ENCODE peak calls at places on chromosomes 7 and 10, in four cellular contexts. One of them, this sample, is unnamed. For H3K27me3, the result is how much of the 10 kb centered on the place peaks cover.

GRCh38 chr10:34615770-34616169 is 199.3 kb downstream of the PARD3 start:
- DNase-seq in BJ: no peak
- DNase-seq in cardiac muscle cell: no peak
- DNase-seq in HL-60: no peak
- DNase-seq in this sample: peak

GRCh38 chr7:105963038-105963667 is at the start of gene CDHR3:
- DNase-seq in BJ: no peak
- DNase-seq in cardiac muscle cell: no peak
- DNase-seq in HL-60: no peak
- DNase-seq in this sample: no peak

GRCh38 chr10:120431356-120431755 is 25.7 kb upstream of the PLPP4 start:
- DNase-seq in BJ: no peak
- DNase-seq in cardiac muscle cell: no peak
- DNase-seq in HL-60: no peak
- DNase-seq in this sample: no peak

GRCh38 chr10:67837519-67838314 is at the start of gene DNAJC12:
- DNase-seq in BJ: no peak
- DNase-seq in cardiac muscle cell: peak
- DNase-seq in HL-60: peak
- DNase-seq in this sample: no peak

GRCh38 chr7:128443817-128444216 is 11.9 kb upstream of the HILPDA start:
- DNase-seq in BJ: no peak
- DNase-seq in cardiac muscle cell: no peak
- DNase-seq in HL-60: no peak
- DNase-seq in this sample: no peak

GRCh38 chr10:132532784-132533560 is 4.6 kb upstream of the INPP5A start:
- DNase-seq in BJ: peak
- DNase-seq in cardiac muscle cell: no peak
- DNase-seq in HL-60: no peak
- DNase-seq in this sample: no peak

GRCh38 chr7:101535333-101535732 is 93.8 kb downstream of the MYL10 start:
- DNase-seq in BJ: no peak
- DNase-seq in cardiac muscle cell: peak
- DNase-seq in HL-60: no peak
- DNase-seq in this sample: no peak

GRCh38 chr10:71598673-71599072 is 120.9 kb downstream of the C10orf105 start:
- DNase-seq in BJ: peak
- DNase-seq in cardiac muscle cell: peak
- DNase-seq in HL-60: no peak
- DNase-seq in this sample: no peak

GRCh38 chr10:78944658-78945333 is 124.0 kb upstream of the ZMIZ1 start:
- DNase-seq in BJ: peak
- DNase-seq in cardiac muscle cell: peak
- DNase-seq in HL-60: no peak
- DNase-seq in this sample: no peak

GRCh38 chr7:18993933-18994668 is 123.3 kb downstream of the TWIST1 start:
- DNase-seq in BJ: no peak
- DNase-seq in cardiac muscle cell: peak
- DNase-seq in HL-60: no peak
- DNase-seq in this sample: no peak

GRCh38 chr10:84244651-84245270 is at the start of gene RGR:
- DNase-seq in BJ: no peak
- DNase-seq in cardiac muscle cell: no peak
- DNase-seq in HL-60: no peak
- DNase-seq in this sample: no peak

GRCh38 chr10:71222541-71223364 is 10.4 kb downstream of the UNC5B start:
- DNase-seq in BJ: no peak
- DNase-seq in cardiac muscle cell: no peak
- DNase-seq in HL-60: no peak
- DNase-seq in this sample: no peak

GRCh38 chr7:81769891-81770818 is at the start of gene HGF:
- DNase-seq in BJ: peak
- DNase-seq in cardiac muscle cell: peak
- DNase-seq in HL-60: peak
- DNase-seq in this sample: no peak

GRCh38 chr10:92419740-92420553 is 129.0 kb downstream of the MARCHF5 start:
- DNase-seq in BJ: no peak
- DNase-seq in cardiac muscle cell: peak
- DNase-seq in HL-60: no peak
- DNase-seq in this sample: no peak

GRCh38 chr10:13272164-13272571 is 27.7 kb downstream of the PHYH start:
- DNase-seq in BJ: no peak
- DNase-seq in cardiac muscle cell: peak
- DNase-seq in HL-60: no peak
- DNase-seq in this sample: no peak

GRCh38 chr7:117025891-117026290 is 72.6 kb downstream of the ST7 start:
- DNase-seq in BJ: no peak
- DNase-seq in cardiac muscle cell: peak
- DNase-seq in HL-60: no peak
- DNase-seq in this sample: no peak

GRCh38 chr7:66326501-66327180 is 121.5 kb downstream of the TPST1 start:
- DNase-seq in BJ: peak
- DNase-seq in cardiac muscle cell: peak
- DNase-seq in HL-60: no peak
- DNase-seq in this sample: no peak

GRCh38 chr7:24781106-24781505 is 23.8 kb upstream of the GSDME start:
- DNase-seq in BJ: no peak
- DNase-seq in cardiac muscle cell: no peak
- DNase-seq in HL-60: peak
- DNase-seq in this sample: no peak

GRCh38 chr7:47394751-47395252 is 187.1 kb downstream of the TNS3 start:
- DNase-seq in BJ: no peak
- DNase-seq in cardiac muscle cell: no peak
- DNase-seq in HL-60: no peak
- DNase-seq in this sample: no peak

GRCh38 chr10:46547881-46548780 is 8.3 kb downstream of the GPRIN2 start:
- DNase-seq in BJ: no peak
- DNase-seq in cardiac muscle cell: no peak
- DNase-seq in HL-60: no peak
- DNase-seq in this sample: no peak

GRCh38 chr10:11057448-11057847 is 39.8 kb downstream of the CELF2 start:
- DNase-seq in BJ: no peak
- DNase-seq in cardiac muscle cell: no peak
- DNase-seq in HL-60: no peak
- DNase-seq in this sample: no peak

GRCh38 chr10:124898493-124898892 is 43.4 kb upstream of the ZRANB1 start:
- DNase-seq in BJ: no peak
- DNase-seq in cardiac muscle cell: no peak
- DNase-seq in HL-60: no peak
- DNase-seq in this sample: no peak

GRCh38 chr10:69088471-69088769 is 517 bp downstream of the SRGN start:
- DNase-seq in BJ: no peak
- DNase-seq in cardiac muscle cell: peak
- DNase-seq in HL-60: no peak
- DNase-seq in this sample: no peak

GRCh38 chr10:3654496-3654895 is 130.5 kb downstream of the KLF6 start:
- DNase-seq in BJ: no peak
- DNase-seq in cardiac muscle cell: peak
- DNase-seq in HL-60: no peak
- DNase-seq in this sample: no peak

GRCh38 chr10:11236234-11236633 is 218.6 kb downstream of the CELF2 start:
- DNase-seq in BJ: no peak
- DNase-seq in cardiac muscle cell: no peak
- DNase-seq in HL-60: no peak
- DNase-seq in this sample: peak

GRCh38 chr7:37988721-37989650 is 68.5 kb downstream of the EPDR1 start:
- DNase-seq in BJ: no peak
- DNase-seq in cardiac muscle cell: no peak
- DNase-seq in HL-60: no peak
- DNase-seq in this sample: no peak

GRCh38 chr7:80630611-80631010 is 7.8 kb upstream of the CD36 start:
- DNase-seq in BJ: no peak
- DNase-seq in cardiac muscle cell: peak
- DNase-seq in HL-60: no peak
- DNase-seq in this sample: no peak

GRCh38 chr7:29723599-29723998 is 82.7 kb upstream of the WIPF3 start:
- DNase-seq in BJ: no peak
- DNase-seq in cardiac muscle cell: peak
- DNase-seq in HL-60: no peak
- DNase-seq in this sample: no peak

GRCh38 chr7:139871276-139871675 is 42.2 kb downstream of the TBXAS1 start:
- DNase-seq in BJ: peak
- DNase-seq in cardiac muscle cell: peak
- DNase-seq in HL-60: no peak
- DNase-seq in this sample: no peak

DNA sequence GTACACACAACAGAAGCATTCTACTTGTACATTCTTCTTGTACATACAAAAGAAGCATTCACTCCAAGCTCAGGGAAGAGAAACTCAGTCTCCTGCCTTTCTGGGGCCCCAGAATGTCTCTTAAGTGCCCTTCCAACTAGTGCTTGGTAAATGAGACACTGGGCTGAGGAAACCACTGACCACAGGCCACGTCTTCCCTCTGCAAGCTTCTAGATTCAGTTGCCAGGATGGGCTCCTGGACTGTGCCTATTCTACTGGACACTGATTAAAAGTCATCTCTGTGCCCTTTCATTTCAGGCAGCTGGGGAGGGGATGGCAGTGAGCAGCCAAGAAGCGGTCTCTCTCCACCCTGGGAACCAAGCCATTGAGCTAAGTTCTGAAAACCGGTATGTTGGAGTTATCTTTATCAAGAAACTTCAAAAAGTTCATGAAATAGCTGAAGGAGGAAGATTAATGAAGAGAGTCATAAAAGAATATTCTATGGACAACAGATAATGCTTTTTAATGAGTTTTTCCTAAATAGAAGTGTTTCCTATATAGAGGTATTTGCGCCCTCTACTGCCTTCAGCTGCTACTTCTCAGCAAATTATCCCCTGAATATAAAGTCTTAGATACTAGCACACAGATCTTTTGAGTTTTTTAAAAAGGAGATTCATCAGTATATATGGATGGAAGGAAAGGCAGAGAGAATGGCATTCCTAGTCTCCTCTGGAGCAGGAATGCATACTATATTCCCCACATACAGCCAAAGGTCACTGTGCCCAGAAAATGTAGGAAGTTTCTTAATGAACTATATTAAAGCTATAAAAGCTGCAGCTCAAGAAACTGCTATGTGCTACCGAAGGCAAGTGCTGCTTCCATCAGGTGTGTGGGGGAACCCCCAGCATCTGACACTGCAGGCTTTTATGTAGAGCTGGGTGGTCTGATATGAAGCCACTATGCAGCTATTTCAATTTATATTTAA is 8.4 kb upstream of the IFIT1B start:
- DNase-seq in BJ: no peak
- DNase-seq in cardiac muscle cell: peak
- DNase-seq in HL-60: no peak
- DNase-seq in this sample: no peak
- TF ChIP-seq CTCF in BJ: peak
- TF ChIP-seq CTCF in cardiac muscle cell: peak
- TF ChIP-seq CTCF in HL-60: peak
- TF ChIP-seq CTCF in this sample: peak

DNA sequence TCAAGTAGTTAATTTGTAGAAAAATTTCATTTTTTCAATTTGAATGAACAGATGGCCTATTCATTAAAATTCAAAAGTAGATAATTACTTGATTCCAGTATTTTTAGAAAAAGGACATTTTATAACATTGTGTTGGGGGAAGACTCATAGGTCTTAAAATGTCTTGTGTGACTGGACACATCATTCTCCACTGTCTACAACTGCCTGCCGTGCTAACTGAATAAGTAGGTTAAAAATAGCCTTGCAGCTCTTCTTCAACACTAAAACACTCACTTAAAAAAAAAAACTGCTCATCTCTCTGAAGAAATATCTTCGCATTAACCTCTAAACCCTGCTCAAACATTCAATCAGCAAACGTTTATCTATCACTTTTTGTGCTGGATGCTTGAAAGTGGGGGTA is 253.8 kb downstream of the CSTF2T start:
- DNase-seq in BJ: no peak
- DNase-seq in cardiac muscle cell: no peak
- DNase-seq in HL-60: no peak
- DNase-seq in this sample: no peak
- H3K4me3 ChIP-seq in BJ: no peak
- H3K4me3 ChIP-seq in cardiac muscle cell: no peak
- H3K4me3 ChIP-seq in HL-60: no peak
- H3K4me3 ChIP-seq in this sample: no peak

DNA sequence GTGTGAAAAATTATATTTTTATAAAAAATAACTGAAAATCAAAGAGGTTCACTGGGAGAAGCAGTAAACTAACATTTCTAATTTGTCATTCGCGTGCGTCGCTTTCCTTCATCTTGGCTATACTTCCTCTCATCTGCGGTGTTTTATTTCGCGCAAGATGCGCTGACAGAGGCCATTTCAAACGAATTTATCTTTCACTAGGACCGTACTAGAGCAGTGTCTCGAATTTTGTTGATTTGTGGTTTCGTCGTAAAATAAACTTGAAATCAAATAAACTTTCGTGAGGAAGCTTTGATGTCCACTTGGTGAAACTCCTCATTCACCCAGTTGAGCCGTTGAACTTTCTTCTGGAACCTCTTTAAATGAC is 163.7 kb upstream of the PPP1R3A start:
- DNase-seq in BJ: no peak
- DNase-seq in cardiac muscle cell: no peak
- DNase-seq in HL-60: no peak
- DNase-seq in this sample: no peak
- H3K27me3 ChIP-seq in BJ: under half
- H3K27me3 ChIP-seq in cardiac muscle cell: half or more
- H3K27me3 ChIP-seq in HL-60: under half
- H3K27me3 ChIP-seq in this sample: under half

DNA sequence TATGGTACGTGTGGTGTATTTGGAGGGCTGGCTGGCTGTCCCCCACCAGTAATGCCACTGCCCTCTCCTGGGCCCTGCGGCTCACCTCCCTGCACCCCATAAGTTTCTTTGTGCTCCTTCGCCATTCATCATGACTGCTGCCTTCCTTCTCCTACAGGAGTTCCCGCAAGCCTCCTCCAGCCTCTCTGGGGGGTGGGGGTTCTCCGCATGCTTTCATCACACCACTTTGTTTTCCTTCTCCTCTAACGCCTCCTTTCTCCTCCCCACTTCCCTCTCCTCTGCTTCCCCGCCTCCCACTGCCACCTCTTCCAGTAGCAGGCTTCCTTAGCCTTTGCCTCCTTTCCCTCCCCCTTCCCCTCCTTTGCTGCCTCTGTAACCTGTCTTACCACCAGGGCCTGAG is 58.1 kb downstream of the PAX2 start:
- DNase-seq in BJ: no peak
- DNase-seq in cardiac muscle cell: no peak
- DNase-seq in HL-60: no peak
- DNase-seq in this sample: no peak
- TF ChIP-seq CTCF in BJ: no peak
- TF ChIP-seq CTCF in cardiac muscle cell: no peak
- TF ChIP-seq CTCF in HL-60: no peak
- TF ChIP-seq CTCF in this sample: no peak